ENCODE peak calls at places on chromosome 1, in four cellular contexts. U, B, O and J are unnamed samples.

GRCh38 chr1:225835752-225836151 is 25.8 kb downstream of the EPHX1 start:
- DNase-seq in B (no peak), O (no peak), U (no peak), J (no peak)

GRCh38 chr1:235408503-235408960 is 41.3 kb downstream of the TBCE start:
- DNase-seq in B (no peak), O (no peak), U (no peak), J (no peak)

GRCh38 chr1:1923681-1924000 is 4.6 kb upstream of the TMEM52 start:
- DNase-seq in B (no peak), O (no peak), U (no peak), J (no peak)

GRCh38 chr1:23745515-23745914 is 2.2 kb downstream of the ELOA start:
- DNase-seq in B (no peak), U (no peak), O (peak), J (peak)

GRCh38 chr1:6419803-6420593 is at the start of gene HES2:
- DNase-seq in O (peak), B (no peak), U (no peak), J (no peak)

GRCh38 chr1:64574301-64574700 is 104.4 kb downstream of the CACHD1 start:
- DNase-seq in U (no peak), O (peak), B (no peak), J (peak)

GRCh38 chr1:115650961-115651360 is 9.2 kb downstream of the VANGL1 start:
- DNase-seq in O (no peak), U (no peak), B (no peak), J (no peak)

GRCh38 chr1:53765656-53766055 is 26.7 kb upstream of the GLIS1 start:
- DNase-seq in U (no peak), O (peak), B (no peak), J (peak)

GRCh38 chr1:106217765-106218164 is 838.7 kb upstream of the PRMT6 start:
- DNase-seq in U (no peak), B (no peak), O (no peak), J (no peak)

GRCh38 chr1:168135116-168135981 is 1.4 kb downstream of the GPR161 start:
- DNase-seq in U (peak), O (peak), B (no peak), J (peak)